ENCODE peak calls at places on chromosomes 4 and X, in nine cellular contexts. One of them, this sample, is unnamed.

GRCh38 chrX:155028192-155028591 is 1.5 kb downstream of the FUNDC2 start:
- DNase-seq in choroid plexus epithelial cell: no peak
- DNase-seq in AG09309: no peak
- DNase-seq in left ventricle myocardium inferior: no peak
- DNase-seq in fibroblast of lung: no peak
- DNase-seq in cardiac muscle cell: no peak
- DNase-seq in MM.1S: no peak
- DNase-seq in fibroblast of pulmonary artery: no peak
- DNase-seq in foreskin fibroblast: no peak
- DNase-seq in this sample: no peak

GRCh38 chr4:164252286-164252685 is 501.6 kb upstream of the SMIM31 start:
- DNase-seq in choroid plexus epithelial cell: peak
- DNase-seq in AG09309: no peak
- DNase-seq in left ventricle myocardium inferior: no peak
- DNase-seq in fibroblast of lung: peak
- DNase-seq in cardiac muscle cell: peak
- DNase-seq in MM.1S: no peak
- DNase-seq in fibroblast of pulmonary artery: no peak
- DNase-seq in foreskin fibroblast: no peak
- DNase-seq in this sample: peak

GRCh38 chrX:69093960-69094935 is 71.0 kb downstream of the PJA1 start:
- DNase-seq in choroid plexus epithelial cell: peak
- DNase-seq in AG09309: peak
- DNase-seq in left ventricle myocardium inferior: no peak
- DNase-seq in fibroblast of lung: peak
- DNase-seq in cardiac muscle cell: peak
- DNase-seq in MM.1S: no peak
- DNase-seq in fibroblast of pulmonary artery: peak
- DNase-seq in foreskin fibroblast: peak
- DNase-seq in this sample: peak

GRCh38 chr4:182556576-182556975 is 313.4 kb downstream of the TENM3 start:
- DNase-seq in choroid plexus epithelial cell: no peak
- DNase-seq in AG09309: no peak
- DNase-seq in left ventricle myocardium inferior: no peak
- DNase-seq in fibroblast of lung: peak
- DNase-seq in cardiac muscle cell: no peak
- DNase-seq in MM.1S: no peak
- DNase-seq in fibroblast of pulmonary artery: no peak
- DNase-seq in foreskin fibroblast: no peak
- DNase-seq in this sample: no peak

GRCh38 chr4:93031431-93032098 is 727.8 kb downstream of the GRID2 start:
- DNase-seq in choroid plexus epithelial cell: peak
- DNase-seq in AG09309: no peak
- DNase-seq in left ventricle myocardium inferior: no peak
- DNase-seq in fibroblast of lung: peak
- DNase-seq in cardiac muscle cell: no peak
- DNase-seq in MM.1S: no peak
- DNase-seq in fibroblast of pulmonary artery: peak
- DNase-seq in foreskin fibroblast: no peak
- DNase-seq in this sample: no peak

GRCh38 chr4:121070274-121070673 is 2.1 kb downstream of the NDNF start:
- DNase-seq in choroid plexus epithelial cell: no peak
- DNase-seq in AG09309: no peak
- DNase-seq in left ventricle myocardium inferior: no peak
- DNase-seq in fibroblast of lung: no peak
- DNase-seq in cardiac muscle cell: peak
- DNase-seq in MM.1S: no peak
- DNase-seq in fibroblast of pulmonary artery: no peak
- DNase-seq in foreskin fibroblast: no peak
- DNase-seq in this sample: no peak

GRCh38 chrX:3592184-3592583 is 121.3 kb downstream of the PRKX start:
- DNase-seq in choroid plexus epithelial cell: no peak
- DNase-seq in AG09309: no peak
- DNase-seq in left ventricle myocardium inferior: no peak
- DNase-seq in fibroblast of lung: no peak
- DNase-seq in cardiac muscle cell: peak
- DNase-seq in MM.1S: no peak
- DNase-seq in fibroblast of pulmonary artery: no peak
- DNase-seq in foreskin fibroblast: no peak
- DNase-seq in this sample: no peak

GRCh38 chr4:163166041-163166579 is 580 bp downstream of the NAF1 start:
- DNase-seq in choroid plexus epithelial cell: peak
- DNase-seq in AG09309: no peak
- DNase-seq in left ventricle myocardium inferior: peak
- DNase-seq in fibroblast of lung: peak
- DNase-seq in cardiac muscle cell: peak
- DNase-seq in MM.1S: peak
- DNase-seq in fibroblast of pulmonary artery: peak
- DNase-seq in foreskin fibroblast: peak
- DNase-seq in this sample: peak

DNA sequence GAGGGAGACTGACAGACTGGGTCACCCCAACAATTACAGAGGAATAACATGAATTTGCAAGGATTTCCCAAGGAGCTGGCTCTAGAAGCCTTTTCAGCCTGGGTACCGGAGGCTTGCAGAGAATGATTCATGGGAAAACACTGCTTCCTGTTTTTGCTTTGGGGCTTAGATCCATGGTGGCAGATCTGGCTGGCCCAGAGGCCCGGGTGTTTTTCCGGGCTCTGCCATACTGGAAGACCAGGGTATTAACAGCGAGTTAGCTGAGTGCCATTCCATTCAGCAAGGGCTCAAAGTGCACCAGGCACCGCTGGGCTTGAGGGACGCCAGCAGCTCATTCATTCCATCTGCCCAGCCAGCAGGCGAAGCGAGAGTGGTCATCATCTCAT is 1.3 kb downstream of the WDR1 start:
- DNase-seq in choroid plexus epithelial cell: peak
- DNase-seq in AG09309: no peak
- DNase-seq in left ventricle myocardium inferior: no peak
- DNase-seq in fibroblast of lung: peak
- DNase-seq in cardiac muscle cell: no peak
- DNase-seq in MM.1S: no peak
- DNase-seq in fibroblast of pulmonary artery: peak
- DNase-seq in foreskin fibroblast: peak
- DNase-seq in this sample: peak
- H3K4me3 ChIP-seq in choroid plexus epithelial cell: peak
- H3K4me3 ChIP-seq in AG09309: peak
- H3K4me3 ChIP-seq in left ventricle myocardium inferior: peak
- H3K4me3 ChIP-seq in fibroblast of lung: peak
- H3K4me3 ChIP-seq in cardiac muscle cell: peak
- H3K4me3 ChIP-seq in MM.1S: peak
- H3K4me3 ChIP-seq in fibroblast of pulmonary artery: peak
- H3K4me3 ChIP-seq in foreskin fibroblast: peak
- H3K4me3 ChIP-seq in this sample: peak

GRCh38 chrX:48470833-48471118 is 716 bp upstream of the SLC38A5 start:
- DNase-seq in choroid plexus epithelial cell: no peak
- DNase-seq in AG09309: no peak
- DNase-seq in left ventricle myocardium inferior: no peak
- DNase-seq in fibroblast of lung: no peak
- DNase-seq in cardiac muscle cell: no peak
- DNase-seq in MM.1S: no peak
- DNase-seq in fibroblast of pulmonary artery: no peak
- DNase-seq in foreskin fibroblast: no peak
- DNase-seq in this sample: no peak
- H3K4me3 ChIP-seq in choroid plexus epithelial cell: no peak
- H3K4me3 ChIP-seq in AG09309: no peak
- H3K4me3 ChIP-seq in left ventricle myocardium inferior: no peak
- H3K4me3 ChIP-seq in fibroblast of lung: no peak
- H3K4me3 ChIP-seq in cardiac muscle cell: no peak
- H3K4me3 ChIP-seq in MM.1S: no peak
- H3K4me3 ChIP-seq in fibroblast of pulmonary artery: no peak
- H3K4me3 ChIP-seq in foreskin fibroblast: no peak
- H3K4me3 ChIP-seq in this sample: no peak

GRCh38 chrX:1210844-1211243 is 1.6 kb downstream of the CRLF2 start:
- DNase-seq in choroid plexus epithelial cell: no peak
- DNase-seq in AG09309: no peak
- DNase-seq in left ventricle myocardium inferior: no peak
- DNase-seq in fibroblast of lung: no peak
- DNase-seq in cardiac muscle cell: no peak
- DNase-seq in MM.1S: no peak
- DNase-seq in fibroblast of pulmonary artery: no peak
- DNase-seq in foreskin fibroblast: no peak
- DNase-seq in this sample: no peak

GRCh38 chrX:1213971-1214370 is 1.5 kb upstream of the CRLF2 start:
- DNase-seq in choroid plexus epithelial cell: no peak
- DNase-seq in AG09309: no peak
- DNase-seq in left ventricle myocardium inferior: no peak
- DNase-seq in fibroblast of lung: no peak
- DNase-seq in cardiac muscle cell: no peak
- DNase-seq in MM.1S: no peak
- DNase-seq in fibroblast of pulmonary artery: no peak
- DNase-seq in foreskin fibroblast: no peak
- DNase-seq in this sample: no peak

GRCh38 chrX:1207496-1208025 is 4.9 kb downstream of the CRLF2 start:
- DNase-seq in choroid plexus epithelial cell: no peak
- DNase-seq in AG09309: no peak
- DNase-seq in left ventricle myocardium inferior: no peak
- DNase-seq in fibroblast of lung: no peak
- DNase-seq in cardiac muscle cell: no peak
- DNase-seq in MM.1S: peak
- DNase-seq in fibroblast of pulmonary artery: no peak
- DNase-seq in foreskin fibroblast: no peak
- DNase-seq in this sample: no peak

GRCh38 chrX:1215123-1215823 is 2.8 kb upstream of the CRLF2 start:
- DNase-seq in choroid plexus epithelial cell: no peak
- DNase-seq in AG09309: no peak
- DNase-seq in left ventricle myocardium inferior: no peak
- DNase-seq in fibroblast of lung: no peak
- DNase-seq in cardiac muscle cell: no peak
- DNase-seq in MM.1S: peak
- DNase-seq in fibroblast of pulmonary artery: no peak
- DNase-seq in foreskin fibroblast: no peak
- DNase-seq in this sample: no peak

GRCh38 chrX:1212532-1212931 is at the start of gene CRLF2:
- DNase-seq in choroid plexus epithelial cell: peak
- DNase-seq in AG09309: no peak
- DNase-seq in left ventricle myocardium inferior: no peak
- DNase-seq in fibroblast of lung: no peak
- DNase-seq in cardiac muscle cell: no peak
- DNase-seq in MM.1S: peak
- DNase-seq in fibroblast of pulmonary artery: no peak
- DNase-seq in foreskin fibroblast: peak
- DNase-seq in this sample: no peak
- H3K4me3 ChIP-seq in choroid plexus epithelial cell: no peak
- H3K4me3 ChIP-seq in AG09309: no peak
- H3K4me3 ChIP-seq in left ventricle myocardium inferior: no peak
- H3K4me3 ChIP-seq in fibroblast of lung: no peak
- H3K4me3 ChIP-seq in cardiac muscle cell: no peak
- H3K4me3 ChIP-seq in MM.1S: peak
- H3K4me3 ChIP-seq in fibroblast of pulmonary artery: no peak
- H3K4me3 ChIP-seq in foreskin fibroblast: no peak
- H3K4me3 ChIP-seq in this sample: no peak

GRCh38 chrX:112735147-112735546 is 55.4 kb upstream of the LHFPL1 start:
- DNase-seq in choroid plexus epithelial cell: no peak
- DNase-seq in AG09309: no peak
- DNase-seq in left ventricle myocardium inferior: no peak
- DNase-seq in fibroblast of lung: no peak
- DNase-seq in cardiac muscle cell: no peak
- DNase-seq in MM.1S: no peak
- DNase-seq in fibroblast of pulmonary artery: no peak
- DNase-seq in foreskin fibroblast: no peak
- DNase-seq in this sample: no peak
- H3K4me3 ChIP-seq in choroid plexus epithelial cell: no peak
- H3K4me3 ChIP-seq in AG09309: no peak
- H3K4me3 ChIP-seq in left ventricle myocardium inferior: no peak
- H3K4me3 ChIP-seq in fibroblast of lung: no peak
- H3K4me3 ChIP-seq in cardiac muscle cell: no peak
- H3K4me3 ChIP-seq in MM.1S: no peak
- H3K4me3 ChIP-seq in fibroblast of pulmonary artery: no peak
- H3K4me3 ChIP-seq in foreskin fibroblast: no peak
- H3K4me3 ChIP-seq in this sample: no peak

GRCh38 chr4:4299006-4299405 is 9.0 kb downstream of the ZBTB49 start:
- DNase-seq in choroid plexus epithelial cell: no peak
- DNase-seq in AG09309: no peak
- DNase-seq in left ventricle myocardium inferior: no peak
- DNase-seq in fibroblast of lung: no peak
- DNase-seq in cardiac muscle cell: no peak
- DNase-seq in MM.1S: no peak
- DNase-seq in fibroblast of pulmonary artery: no peak
- DNase-seq in foreskin fibroblast: no peak
- DNase-seq in this sample: no peak
- H3K4me3 ChIP-seq in choroid plexus epithelial cell: no peak
- H3K4me3 ChIP-seq in AG09309: no peak
- H3K4me3 ChIP-seq in left ventricle myocardium inferior: no peak
- H3K4me3 ChIP-seq in fibroblast of lung: no peak
- H3K4me3 ChIP-seq in cardiac muscle cell: no peak
- H3K4me3 ChIP-seq in MM.1S: no peak
- H3K4me3 ChIP-seq in fibroblast of pulmonary artery: no peak
- H3K4me3 ChIP-seq in foreskin fibroblast: no peak
- H3K4me3 ChIP-seq in this sample: no peak

GRCh38 chr4:37635155-37635554 is 51.0 kb downstream of the RELL1 start:
- DNase-seq in choroid plexus epithelial cell: no peak
- DNase-seq in AG09309: no peak
- DNase-seq in left ventricle myocardium inferior: no peak
- DNase-seq in fibroblast of lung: no peak
- DNase-seq in cardiac muscle cell: no peak
- DNase-seq in MM.1S: no peak
- DNase-seq in fibroblast of pulmonary artery: no peak
- DNase-seq in foreskin fibroblast: no peak
- DNase-seq in this sample: no peak

GRCh38 chr4:37632836-37633235 is 53.3 kb downstream of the RELL1 start:
- DNase-seq in choroid plexus epithelial cell: no peak
- DNase-seq in AG09309: no peak
- DNase-seq in left ventricle myocardium inferior: no peak
- DNase-seq in fibroblast of lung: no peak
- DNase-seq in cardiac muscle cell: no peak
- DNase-seq in MM.1S: no peak
- DNase-seq in fibroblast of pulmonary artery: no peak
- DNase-seq in foreskin fibroblast: no peak
- DNase-seq in this sample: no peak

GRCh38 chr4:37631551-37631950 is 54.6 kb downstream of the RELL1 start:
- DNase-seq in choroid plexus epithelial cell: peak
- DNase-seq in AG09309: no peak
- DNase-seq in left ventricle myocardium inferior: peak
- DNase-seq in fibroblast of lung: peak
- DNase-seq in cardiac muscle cell: no peak
- DNase-seq in MM.1S: no peak
- DNase-seq in fibroblast of pulmonary artery: peak
- DNase-seq in foreskin fibroblast: peak
- DNase-seq in this sample: no peak

GRCh38 chr4:37629713-37630112 is 56.5 kb downstream of the RELL1 start:
- DNase-seq in choroid plexus epithelial cell: no peak
- DNase-seq in AG09309: no peak
- DNase-seq in left ventricle myocardium inferior: no peak
- DNase-seq in fibroblast of lung: no peak
- DNase-seq in cardiac muscle cell: no peak
- DNase-seq in MM.1S: no peak
- DNase-seq in fibroblast of pulmonary artery: no peak
- DNase-seq in foreskin fibroblast: no peak
- DNase-seq in this sample: no peak

DNA sequence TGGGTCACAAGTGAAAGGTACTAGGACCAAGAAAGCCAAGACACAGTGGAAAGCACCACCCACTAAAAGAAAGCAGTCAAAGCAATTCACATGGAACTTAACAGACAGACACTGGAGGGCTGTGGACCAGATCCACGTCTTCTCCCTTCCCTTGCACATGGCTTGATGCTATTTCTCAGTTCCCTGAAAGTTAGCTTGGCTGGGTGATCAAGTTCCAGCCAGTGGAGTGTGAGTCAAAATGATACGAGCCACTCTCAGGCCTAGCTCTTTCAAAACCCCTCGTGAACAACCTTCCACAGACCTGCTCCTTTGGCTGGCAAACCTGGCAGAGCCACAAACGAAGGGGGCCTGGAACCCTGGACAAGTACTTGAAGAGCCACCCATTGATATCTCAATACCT is 52.0 kb downstream of the RELL1 start:
- DNase-seq in choroid plexus epithelial cell: no peak
- DNase-seq in AG09309: no peak
- DNase-seq in left ventricle myocardium inferior: no peak
- DNase-seq in fibroblast of lung: no peak
- DNase-seq in cardiac muscle cell: no peak
- DNase-seq in MM.1S: no peak
- DNase-seq in fibroblast of pulmonary artery: no peak
- DNase-seq in foreskin fibroblast: no peak
- DNase-seq in this sample: no peak
- H3K4me3 ChIP-seq in choroid plexus epithelial cell: no peak
- H3K4me3 ChIP-seq in AG09309: no peak
- H3K4me3 ChIP-seq in left ventricle myocardium inferior: no peak
- H3K4me3 ChIP-seq in fibroblast of lung: no peak
- H3K4me3 ChIP-seq in cardiac muscle cell: no peak
- H3K4me3 ChIP-seq in MM.1S: no peak
- H3K4me3 ChIP-seq in fibroblast of pulmonary artery: no peak
- H3K4me3 ChIP-seq in foreskin fibroblast: no peak
- H3K4me3 ChIP-seq in this sample: no peak